ENCODE peak calls at places on chromosome 15, in ten cellular contexts. P is CD8-positive, alpha-beta T cell; W is heart left ventricle; X is transverse colon; V is neural crest cell; S is CD4-positive, alpha-beta T cell; K is progenitor cell of endocrine pancreas; M is esophagus squamous epithelium; I is AG10803; T is lung. D is an unnamed sample.

GRCh38 chr15:89812126-89812846 is 2.4 kb downstream of the ANPEP start:
- DNase-seq in P (no peak), W (peak; percentile 72), X (peak; percentile 88), V (no peak), S (no peak), K (no peak), M (no peak), I (peak; percentile 73), T (no peak), D (no peak)

GRCh38 chr15:95087253-95087609 is 855.9 kb downstream of the MCTP2 start:
- DNase-seq in P (no peak), W (no peak), X (no peak), V (no peak), S (no peak), K (no peak), M (no peak), I (peak; percentile 18), T (no peak), D (no peak)

GRCh38 chr15:80709542-80709941 is 14.4 kb downstream of the ABHD17C start:
- DNase-seq in P (no peak), W (no peak), X (peak; percentile 81), V (no peak), S (no peak), K (no peak), M (no peak), I (no peak), T (peak; percentile 75), D (no peak)

GRCh38 chr15:68602484-68603240 is 23.9 kb downstream of the CORO2B start:
- DNase-seq in P (no peak), W (no peak), X (no peak), V (no peak), S (no peak), K (no peak), M (no peak), I (no peak), T (no peak), D (no peak)

GRCh38 chr15:65089206-65089824 is 12.8 kb downstream of the KBTBD13 start:
- DNase-seq in P (no peak), W (no peak), X (no peak), V (no peak), S (no peak), K (no peak), M (no peak), I (no peak), T (peak; percentile 62), D (no peak)

GRCh38 chr15:51576911-51577500 is 45.6 kb downstream of the DMXL2 start:
- DNase-seq in P (no peak), W (no peak), X (no peak), V (no peak), S (no peak), K (no peak), M (no peak), I (peak; percentile 90), T (no peak), D (no peak)

GRCh38 chr15:25249236-25250010 is 189.4 kb downstream of the UBE3A start:
- DNase-seq in P (no peak), W (peak; percentile 32), X (peak; percentile 1), V (no peak), S (peak; percentile 2), K (no peak), M (no peak), I (no peak), T (no peak), D (no peak)

GRCh38 chr15:92818658-92819311 is 81.3 kb upstream of the CHD2 start:
- DNase-seq in P (no peak), W (no peak), X (no peak), V (no peak), S (no peak), K (no peak), M (no peak), I (no peak), T (no peak), D (no peak)

GRCh38 chr15:48514103-48514817 is 131.2 kb downstream of the FBN1 start:
- DNase-seq in P (no peak), W (no peak), X (no peak), V (no peak), S (no peak), K (no peak), M (no peak), I (no peak), T (no peak), D (no peak)

GRCh38 chr15:81256916-81257315 is 60.2 kb downstream of the IL16 start:
- DNase-seq in P (no peak), W (no peak), X (no peak), V (no peak), S (no peak), K (no peak), M (no peak), I (peak; percentile 73), T (no peak), D (peak; percentile 46)

GRCh38 chr15:97521894-97522293 is 438.6 kb upstream of the ARRDC4 start:
- DNase-seq in P (no peak), W (peak; percentile 70), X (no peak), V (peak; percentile 6), S (no peak), K (no peak), M (no peak), I (no peak), T (no peak), D (no peak)

GRCh38 chr15:41499109-41499851 is 5.6 kb downstream of the ITPKA start:
- DNase-seq in P (no peak), W (no peak), X (no peak), V (no peak), S (no peak), K (no peak), M (no peak), I (no peak), T (no peak), D (no peak)

GRCh38 chr15:66184936-66185790 is 68.4 kb downstream of the MEGF11 start:
- DNase-seq in P (no peak), W (no peak), X (no peak), V (no peak), S (no peak), K (no peak), M (no peak), I (no peak), T (no peak), D (no peak)

GRCh38 chr15:99447497-99448371 is 118.0 kb upstream of the MEF2A start:
- DNase-seq in P (peak; percentile 11), W (no peak), X (no peak), V (no peak), S (no peak), K (no peak), M (no peak), I (no peak), T (no peak), D (peak; percentile 84)

GRCh38 chr15:70271422-70272088 is 173.8 kb upstream of the TLE3 start:
- DNase-seq in P (no peak), W (no peak), X (peak; percentile 22), V (no peak), S (no peak), K (no peak), M (no peak), I (peak; percentile 97), T (no peak), D (no peak)

GRCh38 chr15:32774022-32774421 is 56.2 kb downstream of the GREM1 start:
- DNase-seq in P (no peak), W (no peak), X (no peak), V (no peak), S (no peak), K (no peak), M (no peak), I (peak; percentile 99), T (no peak), D (no peak)